ENCODE peak calls at places on chromosome 18, in four cellular contexts. H is HepG2, G is sigmoid colon, Q is RWPE1. E is an unnamed sample.

GRCh38 chr18:63894367-63894766 is 6.9 kb downstream of the SERPINB2 start:
- DNase-seq in H (no peak), G (no peak), Q (no peak), E (no peak)

GRCh38 chr18:45976581-45977373 is 9.6 kb upstream of the EPG5 start:
- DNase-seq in H (no peak), G (no peak), Q (no peak), E (no peak)

GRCh38 chr18:9025104-9025838 is 77.2 kb upstream of the NDUFV2 start:
- DNase-seq in H (peak), G (no peak), Q (peak), E (no peak)

GRCh38 chr18:25067291-25068050 is 284.5 kb downstream of the ZNF521 start:
- DNase-seq in H (no peak), G (no peak), Q (no peak), E (no peak)

GRCh38 chr18:47883771-47884413 is 46.6 kb downstream of the SMAD2 start:
- DNase-seq in H (no peak), G (no peak), Q (peak), E (no peak)

GRCh38 chr18:34397286-34397896 is 172.7 kb upstream of the NOL4 start:
- DNase-seq in H (peak), G (no peak), Q (no peak), E (no peak)

GRCh38 chr18:79337184-79337583 is 58.5 kb upstream of the NFATC1 start:
- DNase-seq in H (no peak), G (no peak), Q (no peak), E (no peak)

GRCh38 chr18:35786359-35787042 is 186.0 kb upstream of the RMP24 start:
- DNase-seq in H (no peak), G (no peak), Q (no peak), E (no peak)

GRCh38 chr18:49359732-49360444 is 100.6 kb downstream of the DYM start:
- DNase-seq in H (no peak), G (no peak), Q (no peak), E (no peak)

GRCh38 chr18:24989760-24990547 is 362.0 kb downstream of the ZNF521 start:
- DNase-seq in H (no peak), G (no peak), Q (no peak), E (no peak)

GRCh38 chr18:35030234-35030989 is 10.8 kb upstream of the MAPRE2 start:
- DNase-seq in H (no peak), G (no peak), Q (no peak), E (no peak)

GRCh38 chr18:73408434-73408833 is 540.6 kb upstream of the NETO1 start:
- DNase-seq in H (no peak), G (no peak), Q (no peak), E (no peak)

GRCh38 chr18:48846423-48846932 is 104.3 kb downstream of the SMAD7 start:
- DNase-seq in H (no peak), G (no peak), Q (no peak), E (no peak)

GRCh38 chr18:48975817-48976649 is 25.3 kb upstream of the SMAD7 start:
- DNase-seq in H (no peak), G (no peak), Q (peak), E (peak)

GRCh38 chr18:9323750-9324445 is 10.7 kb upstream of the TWSG1 start:
- DNase-seq in H (no peak), G (no peak), Q (no peak), E (no peak)

GRCh38 chr18:35516789-35517188 is 19.0 kb upstream of the INO80C start:
- DNase-seq in H (no peak), G (no peak), Q (no peak), E (no peak)

GRCh38 chr18:48868468-48869466 is 82.0 kb downstream of the SMAD7 start:
- DNase-seq in H (peak), G (no peak), Q (no peak), E (peak)

GRCh38 chr18:2306641-2307040 is 264.7 kb downstream of the METTL4 start:
- DNase-seq in H (no peak), G (no peak), Q (no peak), E (no peak)

GRCh38 chr18:48607049-48607984 is 68.5 kb downstream of the CTIF start:
- DNase-seq in H (peak), G (no peak), Q (no peak), E (no peak)

GRCh38 chr18:75802681-75803080 is 375.2 kb upstream of the SMIM21 start:
- DNase-seq in H (no peak), G (no peak), Q (no peak), E (no peak)

GRCh38 chr18:37658894-37659293 is 93.3 kb upstream of the CELF4 start:
- DNase-seq in H (no peak), G (no peak), Q (no peak), E (no peak)

GRCh38 chr18:21056545-21056944 is 55.1 kb downstream of the ROCK1 start:
- DNase-seq in H (no peak), G (no peak), Q (no peak), E (no peak)

GRCh38 chr18:31206787-31207381 is 44.2 kb upstream of the DSC1 start:
- DNase-seq in H (peak), G (no peak), Q (peak), E (no peak)

GRCh38 chr18:48023334-48024008 is 93.0 kb upstream of the SMAD2 start:
- DNase-seq in H (peak), G (peak), Q (peak), E (no peak)

GRCh38 chr18:59910967-59911366 is 11.2 kb downstream of the PMAIP1 start:
- DNase-seq in H (no peak), G (no peak), Q (no peak), E (no peak)

GRCh38 chr18:39167990-39168389 is 1602.4 kb upstream of the CELF4 start:
- DNase-seq in H (no peak), G (no peak), Q (no peak), E (no peak)

GRCh38 chr18:38768504-38768903 is 1202.9 kb upstream of the CELF4 start:
- DNase-seq in H (no peak), G (no peak), Q (no peak), E (no peak)

GRCh38 chr18:23889907-23890306 is 124.6 kb upstream of the TTC39C start:
- DNase-seq in H (no peak), G (no peak), Q (no peak), E (no peak)
- TF ChIP-seq CTCF in H (no peak), G (no peak), Q (no peak), E (no peak)

DNA sequence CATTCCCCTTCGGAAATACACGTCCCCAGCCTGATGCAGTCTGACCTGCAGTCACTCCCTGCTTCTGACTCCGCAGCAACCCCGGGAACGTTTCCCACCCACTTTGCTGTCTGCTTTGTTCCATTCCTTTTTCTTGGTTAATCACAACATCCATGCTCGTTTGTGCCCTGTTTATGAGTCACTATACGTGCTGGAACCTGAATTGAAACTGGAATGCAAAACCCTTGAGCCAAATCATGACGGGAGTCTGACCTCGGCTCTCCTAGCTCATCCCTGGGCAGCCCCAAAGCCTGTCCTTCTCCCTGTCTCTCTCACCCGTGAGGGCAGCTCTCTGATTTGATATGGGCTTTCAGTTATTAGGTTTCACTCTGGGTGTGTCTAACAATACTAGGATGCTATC is 57.1 kb upstream of the RNF152 start:
- DNase-seq in H (no peak), G (no peak), Q (peak), E (no peak)
- TF ChIP-seq CTCF in H (no peak), G (no peak), Q (no peak), E (no peak)

DNA sequence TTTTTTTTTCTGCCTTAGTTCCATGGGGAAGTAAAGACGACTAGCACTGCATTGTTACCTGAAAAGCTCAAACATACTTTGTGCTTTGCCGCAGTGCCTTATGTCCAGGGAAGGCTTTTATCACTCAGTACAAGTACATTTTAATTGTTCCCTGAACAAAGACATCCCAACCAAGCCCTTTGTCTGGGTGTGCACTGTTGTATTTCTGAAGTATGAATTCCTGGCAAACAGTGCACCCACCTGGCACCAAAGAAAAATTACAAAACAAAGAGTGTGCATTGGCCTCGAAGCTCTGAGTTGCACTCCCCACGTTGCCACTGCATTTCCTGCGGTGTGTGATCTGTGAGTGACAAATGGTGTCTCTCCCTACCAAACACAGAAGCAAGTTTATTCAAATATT is 858.5 kb upstream of the PIK3C3 start:
- DNase-seq in H (no peak), G (no peak), Q (no peak), E (no peak)
- TF ChIP-seq CTCF in H (no peak), G (no peak), Q (no peak), E (no peak)

GRCh38 chr18:57644540-57644939 is 22.9 kb upstream of the NARS1 start:
- DNase-seq in H (no peak), G (no peak), Q (no peak), E (no peak)
- TF ChIP-seq CTCF in H (peak), G (no peak), Q (peak), E (no peak)

GRCh38 chr18:51197661-51198424 is at the start of gene MEX3C:
- DNase-seq in H (peak), G (peak), Q (peak), E (peak)
- TF ChIP-seq CTCF in H (peak), G (no peak), Q (peak), E (no peak)

GRCh38 chr18:58496937-58497336 is 132.0 kb downstream of the ALPK2 start:
- DNase-seq in H (peak), G (no peak), Q (peak), E (no peak)
- TF ChIP-seq CTCF in H (peak), G (no peak), Q (no peak), E (no peak)

GRCh38 chr18:65429601-65430000 is 321.2 kb upstream of the CDH7 start:
- DNase-seq in H (no peak), G (no peak), Q (no peak), E (no peak)

GRCh38 chr18:65422544-65423136 is 328.2 kb upstream of the CDH7 start:
- DNase-seq in H (no peak), G (no peak), Q (no peak), E (no peak)

GRCh38 chr18:65425366-65425765 is 325.4 kb upstream of the CDH7 start:
- DNase-seq in H (no peak), G (no peak), Q (no peak), E (no peak)
- TF ChIP-seq CTCF in H (no peak), G (no peak), Q (no peak), E (no peak)

GRCh38 chr18:42534313-42534712 is 579.3 kb downstream of the PIK3C3 start:
- DNase-seq in H (no peak), G (no peak), Q (no peak), E (no peak)
- TF ChIP-seq CTCF in H (no peak), G (no peak), Q (no peak), E (no peak)

E was measured in activated B cell treated with CpG ODN at 0.5 μM for 24 hours.